ENCODE peak calls at places on chromosome 16, in eight cellular contexts. X is stomach, U is mammary epithelial cell, Q is brain microvascular endothelial cell, I is pancreas, A is fibroblast of mammary gland, J is fibroblast of pulmonary artery, F is neural crest cell. R is an unnamed sample.

GRCh38 chr16:87780385-87780989 is 14.7 kb upstream of the KLHDC4 start:
- DNase-seq in Q (peak), X (peak), J (peak), U (peak), A (peak), I (no peak), F (no peak), R (peak)

GRCh38 chr16:84463221-84463620 is 41.2 kb downstream of the MEAK7 start:
- DNase-seq in X (peak), Q (no peak), I (no peak), U (no peak), J (no peak), F (no peak), A (no peak), R (no peak)

GRCh38 chr16:6258056-6258455 is 1074.6 kb upstream of the RBFOX1 start:
- DNase-seq in F (no peak), X (no peak), I (no peak), U (no peak), A (no peak), J (no peak), Q (no peak), R (no peak)

GRCh38 chr16:10206215-10206614 is 24.0 kb upstream of the GRIN2A start:
- DNase-seq in F (no peak), Q (no peak), I (no peak), X (no peak), J (no peak), U (peak), A (no peak), R (no peak)

GRCh38 chr16:83403751-83404150 is 404.0 kb upstream of the HSBP1 start:
- DNase-seq in I (no peak), A (peak), J (peak), Q (no peak), F (no peak), X (no peak), U (peak), R (peak)

GRCh38 chr16:46650224-46650623 is 29.0 kb upstream of the SHCBP1 start:
- DNase-seq in I (no peak), U (no peak), X (no peak), J (peak), A (peak), Q (peak), F (no peak), R (peak)

GRCh38 chr16:4261557-4262172 is 11.2 kb downstream of the TFAP4 start:
- DNase-seq in I (no peak), Q (no peak), X (no peak), J (peak), F (peak), A (peak), U (no peak), R (peak)

GRCh38 chr16:61182416-61182815 is 853.8 kb downstream of the CDH8 start:
- DNase-seq in U (no peak), J (no peak), X (no peak), Q (no peak), A (no peak), I (no peak), F (no peak), R (no peak)

GRCh38 chr16:17194190-17194780 is 276.5 kb downstream of the XYLT1 start:
- DNase-seq in X (peak), Q (no peak), F (peak), A (peak), J (peak), I (peak), U (no peak), R (peak)

GRCh38 chr16:80084614-80085013 is 456.2 kb upstream of the DYNLRB2 start:
- DNase-seq in F (peak), Q (peak), X (peak), U (peak), I (no peak), J (peak), A (peak), R (peak)

GRCh38 chr16:23408242-23409201 is 44.5 kb downstream of the COG7 start:
- DNase-seq in X (no peak), A (peak), Q (peak), I (no peak), U (no peak), J (peak), F (no peak), R (peak)

GRCh38 chr16:17222756-17223411 is 247.9 kb downstream of the XYLT1 start:
- DNase-seq in X (no peak), A (no peak), U (no peak), J (no peak), I (no peak), F (no peak), Q (no peak), R (no peak)

GRCh38 chr16:21996923-21997692 is 3.8 kb downstream of the PDZD9 start:
- DNase-seq in U (no peak), J (no peak), F (no peak), A (no peak), Q (no peak), I (no peak), X (no peak), R (no peak)

GRCh38 chr16:55116165-55116894 is 185.7 kb downstream of the IRX5 start:
- DNase-seq in F (no peak), A (no peak), X (no peak), I (no peak), Q (peak), U (peak), J (no peak), R (peak)

GRCh38 chr16:19153876-19154275 is 14.2 kb upstream of the SYT17 start:
- DNase-seq in X (no peak), J (no peak), F (no peak), U (no peak), A (peak), Q (no peak), I (no peak), R (no peak)

GRCh38 chr16:61148930-61149329 is 887.3 kb downstream of the CDH8 start:
- DNase-seq in F (no peak), U (no peak), J (no peak), I (no peak), Q (no peak), A (no peak), X (no peak), R (no peak)

GRCh38 chr16:81140930-81141780 is 45.0 kb upstream of the GCSH start:
- DNase-seq in X (no peak), F (no peak), J (no peak), A (no peak), U (no peak), I (no peak), Q (no peak), R (no peak)

DNA sequence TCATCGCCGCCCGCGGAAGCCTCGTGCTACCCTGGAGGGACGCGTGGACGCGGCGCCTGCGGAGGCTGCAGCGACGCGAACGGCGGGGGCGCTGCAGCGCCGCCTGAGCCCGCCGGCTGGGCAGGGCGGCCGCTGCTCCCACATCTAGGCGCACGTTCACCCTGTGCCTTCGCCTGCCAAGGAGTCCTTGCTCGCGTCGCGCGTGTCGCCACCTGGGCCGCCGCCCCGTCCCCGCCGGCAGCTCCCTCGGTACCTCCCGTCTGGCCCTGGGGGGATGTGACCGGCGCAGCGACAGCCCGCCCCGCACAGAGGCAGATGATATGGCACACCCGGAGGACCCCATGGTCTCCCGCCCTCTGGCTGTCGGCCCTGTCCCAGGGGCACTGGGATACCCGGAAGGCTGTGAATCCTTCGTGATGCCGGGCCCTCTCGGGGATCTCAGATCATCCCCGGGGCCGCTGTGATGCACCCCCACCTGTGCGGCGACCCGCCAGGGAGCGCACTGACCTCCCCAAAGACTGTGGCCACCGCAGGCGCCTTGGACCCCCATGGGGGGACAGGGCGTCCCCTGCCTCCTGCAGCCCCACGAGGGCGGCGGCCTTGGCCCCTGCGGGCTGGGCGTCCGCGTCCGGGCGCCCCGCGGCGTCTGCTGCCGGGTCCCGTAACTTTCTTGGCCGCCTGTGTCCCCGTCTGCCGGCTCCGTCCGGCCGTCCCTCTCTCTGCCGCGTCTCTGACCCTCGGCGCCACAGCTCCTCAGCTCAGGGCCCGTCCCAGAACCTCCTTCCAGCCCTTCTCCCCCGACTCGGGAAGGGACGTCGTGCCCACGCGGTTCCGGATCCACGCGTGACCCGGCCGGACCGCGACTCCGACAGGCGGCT is 689 bp upstream of the TBC1D24 start:
- DNase-seq in U (peak), J (peak), F (peak), A (no peak), I (peak), X (peak), Q (no peak), R (peak)
- TF ChIP-seq CTCF in U (peak), J (no peak), F (peak), A (no peak), I (no peak), X (no peak), Q (peak), R (peak)

DNA sequence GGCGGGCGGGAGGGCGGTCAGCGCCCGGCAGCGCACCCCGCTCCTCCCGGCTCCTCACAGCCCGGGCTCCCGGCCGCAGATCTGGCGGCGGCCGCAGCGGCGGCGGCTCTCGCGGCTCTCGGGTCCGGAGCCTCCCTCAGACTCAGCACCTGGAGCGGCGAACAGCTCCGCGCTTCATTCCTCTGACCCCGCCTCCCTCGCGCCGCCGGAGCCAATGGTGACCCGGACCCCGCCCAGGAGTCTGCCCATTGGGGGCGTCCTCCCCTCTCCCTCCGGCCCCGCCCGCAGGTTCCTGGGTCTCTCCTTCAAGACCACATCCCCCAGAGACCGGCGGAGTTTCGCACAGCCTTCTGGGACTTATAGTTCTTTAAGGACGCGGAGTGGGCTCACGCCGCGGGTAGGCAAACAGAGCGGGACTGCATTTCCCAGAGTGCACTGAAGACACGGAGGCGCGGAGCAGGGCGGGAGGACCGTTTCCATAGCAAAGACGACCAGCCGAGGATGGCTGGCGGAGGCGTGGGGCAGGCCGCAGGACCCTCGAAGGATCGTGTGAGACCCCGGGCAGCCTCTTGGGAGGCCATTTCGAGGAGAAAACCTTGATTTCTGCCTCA is at the start of gene SMPD3:
- DNase-seq in X (peak), A (peak), J (peak), Q (peak), U (peak), F (peak), I (peak), R (peak)
- TF ChIP-seq CTCF in X (peak), A (no peak), J (no peak), Q (no peak), U (no peak), F (no peak), I (no peak), R (no peak)

DNA sequence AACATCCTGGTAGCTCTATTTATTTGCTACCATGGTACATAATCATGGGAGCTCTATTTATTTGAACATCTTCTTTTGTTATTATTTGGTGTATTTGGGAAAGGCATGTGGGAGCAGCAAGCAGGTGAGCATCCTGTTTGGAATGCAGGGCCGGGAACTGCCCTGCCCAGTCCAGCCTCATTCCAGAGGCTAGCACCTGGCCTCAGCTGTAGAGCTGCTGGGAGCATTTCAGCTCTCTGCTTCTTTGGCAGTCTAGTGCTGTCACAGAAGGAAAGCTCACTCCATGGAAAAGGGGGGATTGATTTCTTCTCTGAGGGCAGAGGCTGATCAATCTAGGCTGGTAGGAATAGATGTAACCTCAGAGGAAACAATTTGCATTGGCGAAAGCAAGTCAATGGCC is 112.5 kb downstream of the WWOX start:
- DNase-seq in X (peak), Q (no peak), F (no peak), J (no peak), A (no peak), U (peak), I (no peak), R (no peak)
- TF ChIP-seq CTCF in X (no peak), Q (no peak), F (no peak), J (no peak), A (no peak), U (no peak), I (no peak), R (no peak)

GRCh38 chr16:8905168-8905762 is 23.1 kb downstream of the LITAFD start:
- DNase-seq in I (no peak), U (no peak), J (peak), A (peak), X (no peak), Q (peak), F (no peak), R (peak)
- TF ChIP-seq CTCF in I (peak), U (peak), J (peak), A (peak), X (no peak), Q (peak), F (peak), R (peak)

GRCh38 chr16:70331091-70331490 is 15.6 kb upstream of the DDX19A start:
- DNase-seq in U (no peak), Q (no peak), X (no peak), I (no peak), F (no peak), A (no peak), J (no peak), R (no peak)

DNA sequence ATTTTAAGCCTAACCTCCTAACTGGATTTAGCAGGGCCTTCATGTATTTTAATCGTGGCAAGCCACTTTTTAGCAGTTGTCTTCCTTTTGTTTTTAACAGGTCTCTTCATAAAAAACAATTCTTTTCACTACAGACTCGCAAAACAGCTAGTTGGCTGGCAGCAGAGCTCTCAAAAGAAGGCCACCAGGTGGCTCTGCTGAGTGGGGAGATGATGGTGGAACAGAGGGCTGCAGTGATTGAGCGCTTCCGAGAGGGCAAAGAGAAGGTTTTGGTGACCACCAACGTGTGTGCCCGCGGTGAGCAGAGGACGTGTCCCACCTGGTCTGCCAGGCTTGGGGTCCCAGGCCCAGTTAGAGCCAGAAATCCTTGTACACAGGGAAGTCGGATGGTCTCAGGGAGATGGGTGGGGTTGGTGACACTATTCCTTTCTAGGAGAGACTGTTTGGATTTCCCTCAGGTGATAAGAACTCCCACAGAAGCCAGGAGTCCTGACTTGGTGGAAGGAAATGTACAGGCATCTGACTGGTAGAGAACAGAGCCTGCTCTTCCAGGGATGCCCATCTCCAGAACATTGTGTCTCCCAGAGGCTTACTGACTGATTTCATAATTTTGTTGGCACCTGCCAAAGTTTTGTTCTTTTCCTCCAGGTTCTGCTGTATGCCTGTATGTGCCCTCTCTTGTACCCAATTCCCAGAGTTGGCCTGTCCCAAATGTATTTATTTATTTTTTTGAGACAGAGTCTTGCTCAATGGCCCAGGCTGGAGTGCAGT is 14.9 kb upstream of the DDX19A start:
- DNase-seq in J (peak), I (no peak), F (peak), A (peak), U (no peak), Q (peak), X (no peak), R (no peak)
- TF ChIP-seq CTCF in J (peak), I (no peak), F (peak), A (peak), U (peak), Q (peak), X (no peak), R (peak)

DNA sequence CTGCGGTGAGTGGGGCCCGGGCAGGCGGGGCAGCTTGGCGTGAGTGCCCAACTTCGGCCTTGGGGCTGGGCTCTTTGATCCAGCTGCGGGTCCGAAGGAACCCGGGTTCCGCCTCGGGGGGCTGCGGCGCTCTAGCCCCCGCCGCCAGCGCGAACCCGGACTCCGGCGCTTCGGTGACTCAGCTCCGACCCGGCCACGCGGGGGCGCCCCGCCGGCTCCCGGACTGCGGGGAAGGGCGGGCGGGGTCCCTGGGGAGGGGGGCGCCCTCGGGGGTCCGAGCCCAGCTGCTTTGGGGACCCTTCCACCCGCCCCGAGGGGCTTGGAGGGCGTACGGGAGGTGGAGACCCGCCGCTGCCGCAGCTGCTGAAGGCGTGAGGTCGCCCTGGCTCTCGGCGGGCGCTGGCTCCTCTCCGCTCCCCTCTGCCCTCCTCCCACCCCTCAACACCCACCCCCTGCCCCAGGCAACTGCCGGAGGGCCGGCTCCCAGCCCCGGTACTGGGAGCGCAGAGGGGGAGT is 461 bp downstream of the CPNE2 start:
- DNase-seq in X (peak), F (peak), A (no peak), J (no peak), I (no peak), U (no peak), Q (no peak), R (no peak)
- TF ChIP-seq CTCF in X (no peak), F (peak), A (no peak), J (no peak), I (peak), U (peak), Q (peak), R (peak)

R was measured in AG10803.